ENCODE peak calls at places on chromosomes 7 and 10, in seven cellular contexts. I is astrocyte of the spinal cord, E is WTC11, W is HFFc6, S is NCI-H510A treated with DMSO at 0.1 percent for 48 hours, Y is GF-D8, Z is H54. X is an unnamed sample.

GRCh38 chr7:70098133-70098561 is 499.9 kb downstream of the AUTS2 start:
- DNase-seq in I (peak), S (no peak), Z (no peak), W (no peak), Y (no peak), E (no peak), X (no peak)

GRCh38 chr10:133042061-133042460 is 45.7 kb upstream of the ADGRA1 start:
- DNase-seq in S (no peak), E (no peak), I (no peak), W (no peak), Z (no peak), Y (no peak), X (no peak)

GRCh38 chr10:44949127-44949802 is 10.3 kb upstream of the RASSF4 start:
- DNase-seq in Y (no peak), E (no peak), S (no peak), Z (no peak), I (no peak), W (no peak), X (no peak)

GRCh38 chr10:47361293-47361692 is 13.1 kb downstream of the RBP3 start:
- DNase-seq in Y (no peak), I (peak), W (peak), Z (peak), S (peak), E (peak), X (no peak)

GRCh38 chr7:68547181-68547580 is 1051.1 kb upstream of the AUTS2 start:
- DNase-seq in E (no peak), Y (no peak), Z (peak), S (no peak), I (peak), W (no peak), X (no peak)

GRCh38 chr7:28239823-28240204 is 59.2 kb upstream of the JAZF1 start:
- DNase-seq in S (no peak), E (no peak), W (no peak), I (no peak), Z (no peak), Y (peak), X (no peak)

GRCh38 chr7:142918901-142919300 is 14.6 kb downstream of the TRPV5 start:
- DNase-seq in Z (no peak), I (no peak), Y (no peak), W (no peak), E (no peak), S (no peak), X (no peak)

GRCh38 chr10:129642427-129642826 is 175.4 kb downstream of the MGMT start:
- DNase-seq in I (no peak), Y (no peak), E (no peak), W (peak), Z (no peak), S (no peak), X (peak)

GRCh38 chr7:2540641-2541051 is 14.7 kb downstream of the BRAT1 start:
- DNase-seq in S (no peak), W (no peak), I (no peak), Z (peak), Y (no peak), E (no peak), X (no peak)

GRCh38 chr7:145212050-145212449 is 376.2 kb upstream of the TPK1 start:
- DNase-seq in Z (no peak), I (no peak), Y (peak), E (no peak), S (no peak), W (no peak), X (no peak)

GRCh38 chr7:132580717-132581285 is 4.5 kb upstream of the PLXNA4 start:
- DNase-seq in Z (peak), I (peak), E (peak), Y (peak), S (peak), W (peak), X (peak)

GRCh38 chr7:974172-974571 is 1.2 kb downstream of the COX19 start:
- DNase-seq in Z (no peak), I (no peak), E (no peak), Y (no peak), W (no peak), S (no peak), X (no peak)

GRCh38 chr10:120969219-120969645 is 118.1 kb downstream of the WDR11 start:
- DNase-seq in Y (no peak), W (no peak), S (no peak), E (no peak), Z (no peak), I (peak), X (no peak)

GRCh38 chr7:131188367-131189339 is 139.0 kb upstream of the MKLN1 start:
- DNase-seq in E (no peak), W (peak), I (peak), Y (no peak), Z (peak), S (peak), X (peak)

GRCh38 chr10:70976063-70976462 is 87.7 kb upstream of the PCBD1 start:
- DNase-seq in W (no peak), I (no peak), Y (no peak), S (no peak), Z (no peak), E (no peak), X (no peak)

GRCh38 chr7:75575488-75576112 is 83.5 kb downstream of the SPDYE5 start:
- DNase-seq in I (no peak), E (no peak), Z (no peak), W (no peak), S (no peak), Y (no peak), X (peak)

GRCh38 chr10:5525581-5526271 is 965 bp downstream of the CALML3 start:
- DNase-seq in E (no peak), I (no peak), Z (peak), Y (no peak), W (no peak), S (no peak), X (no peak)

GRCh38 chr10:4767033-4767814 is 58.8 kb upstream of the AKR1E2 start:
- DNase-seq in W (peak), Z (no peak), S (peak), E (no peak), I (peak), Y (no peak), X (peak)

GRCh38 chr7:64541438-64542359 is 21.2 kb downstream of the ZNF680 start:
- DNase-seq in E (no peak), I (peak), W (peak), S (no peak), Y (no peak), Z (peak), X (peak)

X was measured in foreskin fibroblast.